ENCODE peak calls at places on chromosomes 7 and 10, in eight cellular contexts. A is non-pigmented ciliary epithelial cell; Q is stimulated activated naive CD8-positive, alpha-beta T cell treated with anti-CD3 and anti-CD28 coated beads, Interleukin-15, Interleukin-2, amounts not matched to agents 100 U/mL and 50 U/mL, for 24 hours; O is T follicular helper cell; W is cardiac muscle cell; J is left ventricle myocardium inferior; F is memory B cell; G is uterus. M is an unnamed sample.

GRCh38 chr10:74333174-74333573 is 182.2 kb downstream of the ADK start:
- DNase-seq in O (no peak), J (no peak), G (no peak), W (peak), A (peak), Q (no peak), F (no peak), M (no peak)

GRCh38 chr10:108749042-108749441 is 1174.3 kb downstream of the XPNPEP1 start:
- DNase-seq in Q (no peak), G (no peak), A (no peak), W (no peak), J (no peak), O (no peak), F (no peak), M (no peak)

GRCh38 chr10:63628526-63629362 is 107.5 kb downstream of the REEP3 start:
- DNase-seq in Q (peak), O (no peak), J (peak), W (peak), F (peak), A (no peak), G (peak), M (peak)

GRCh38 chr10:11178606-11179221 is 161.0 kb downstream of the CELF2 start:
- DNase-seq in J (peak), F (no peak), W (peak), G (no peak), Q (peak), O (peak), A (peak), M (no peak)

GRCh38 chr10:484925-485661 is 204.4 kb downstream of the DIP2C start:
- DNase-seq in A (no peak), J (no peak), G (no peak), W (no peak), O (no peak), Q (peak), F (peak), M (peak)

GRCh38 chr10:6912424-6912823 is 332.3 kb upstream of the PRKCQ start:
- DNase-seq in J (no peak), A (no peak), G (no peak), F (no peak), W (peak), O (no peak), Q (no peak), M (no peak)

GRCh38 chr10:103276251-103276936 is 544 bp upstream of the INA start:
- DNase-seq in F (no peak), O (no peak), J (no peak), A (no peak), Q (no peak), G (no peak), W (no peak), M (no peak)

GRCh38 chr7:66164356-66164755 is 40.8 kb upstream of the TPST1 start:
- DNase-seq in W (no peak), J (no peak), A (no peak), G (no peak), Q (no peak), O (no peak), F (no peak), M (no peak)

GRCh38 chr7:16840094-16840493 is 35.3 kb upstream of the AGR2 start:
- DNase-seq in J (no peak), F (no peak), O (no peak), G (no peak), Q (no peak), A (no peak), W (no peak), M (no peak)

GRCh38 chr10:101826852-101827434 is 8.7 kb upstream of the OGA start:
- DNase-seq in Q (no peak), J (no peak), W (no peak), G (no peak), O (no peak), F (no peak), A (no peak), M (no peak)

GRCh38 chr10:78927257-78927995 is 141.3 kb upstream of the ZMIZ1 start:
- DNase-seq in W (no peak), G (no peak), J (no peak), F (no peak), O (no peak), A (no peak), Q (no peak), M (no peak)

GRCh38 chr7:43585521-43585920 is 2.6 kb downstream of the STK17A start:
- DNase-seq in G (no peak), A (no peak), O (no peak), F (no peak), Q (no peak), J (no peak), W (peak), M (no peak)

GRCh38 chr10:70457759-70458305 is 16.4 kb upstream of the NODAL start:
- DNase-seq in W (no peak), Q (no peak), G (no peak), O (no peak), J (no peak), A (no peak), F (no peak), M (no peak)

GRCh38 chr10:116888380-116889055 is 39.2 kb downstream of the ENO4 start:
- DNase-seq in J (peak), G (peak), W (peak), Q (no peak), A (peak), F (no peak), O (no peak), M (peak)